ENCODE peak calls at places on chromosomes 5 and 9, in four cellular contexts. M, Y, X and O are unnamed samples.

GRCh38 chr5:1471997-1472963 is 27.0 kb upstream of the SLC6A3 start:
- DNase-seq in Y (no peak), X (peak), M (no peak), O (no peak)

GRCh38 chr5:132422720-132423442 is 53.4 kb downstream of the SLC22A5 start:
- DNase-seq in M (no peak), X (no peak), Y (no peak), O (no peak)

GRCh38 chr5:56625577-56625976 is 189.8 kb upstream of the MAP3K1 start:
- DNase-seq in X (no peak), M (peak), Y (peak), O (no peak)

GRCh38 chr5:159669559-159669958 is 246.7 kb upstream of the ADRA1B start:
- DNase-seq in X (no peak), Y (no peak), M (peak), O (no peak)

GRCh38 chr5:160330212-160330611 is 17.8 kb upstream of the CCNJL start:
- DNase-seq in Y (no peak), M (no peak), X (no peak), O (no peak)

GRCh38 chr5:150346592-150346991 is 10.9 kb upstream of the TCOF1 start:
- DNase-seq in Y (no peak), M (no peak), X (no peak), O (no peak)

GRCh38 chr9:96219615-96220257 is 82.2 kb downstream of the HSD17B3 start:
- DNase-seq in Y (peak), X (peak), M (peak), O (no peak)

GRCh38 chr5:72816297-72817075 is at the start of gene TNPO1:
- DNase-seq in Y (peak), M (peak), X (peak), O (peak)

GRCh38 chr5:92917044-92917443 is 664.0 kb downstream of the NR2F1-AS1 start:
- DNase-seq in M (no peak), Y (no peak), X (no peak), O (no peak)